ENCODE peak calls at places on chromosome 12, in four cellular contexts. W, Q, S and Z are unnamed samples. For H3K4me1, the result is how much of the 10 kb centered on the place peaks cover.

GRCh38 chr12:131829351-131829794 is 1.2 kb downstream of the MMP17 start:
- DNase-seq in S (no peak), Q (peak), W (no peak), Z (no peak)

GRCh38 chr12:14756331-14757143 is 46.7 kb downstream of the WBP11 start:
- DNase-seq in S (no peak), Q (no peak), W (no peak), Z (no peak)

GRCh38 chr12:44317651-44318126 is 481.8 kb downstream of the TMEM117 start:
- DNase-seq in Q (no peak), W (no peak), S (no peak), Z (no peak)

GRCh38 chr12:124381454-124382207 is 86.7 kb downstream of the RFLNA start:
- DNase-seq in S (peak), W (peak), Q (peak), Z (peak)

GRCh38 chr12:10205251-10205807 is 7.3 kb upstream of the GABARAPL1 start:
- DNase-seq in W (no peak), Q (no peak), S (peak), Z (no peak)

GRCh38 chr12:131443019-131444000 is 267.6 kb upstream of the SFSWAP start:
- DNase-seq in W (no peak), Q (no peak), S (no peak), Z (no peak)

GRCh38 chr12:5242440-5242839 is 189.5 kb upstream of the NTF3 start:
- DNase-seq in Q (no peak), S (no peak), W (no peak), Z (no peak)

GRCh38 chr12:95614384-95614982 is 63.2 kb upstream of the USP44 start:
- DNase-seq in S (no peak), W (peak), Q (no peak), Z (peak)

DNA sequence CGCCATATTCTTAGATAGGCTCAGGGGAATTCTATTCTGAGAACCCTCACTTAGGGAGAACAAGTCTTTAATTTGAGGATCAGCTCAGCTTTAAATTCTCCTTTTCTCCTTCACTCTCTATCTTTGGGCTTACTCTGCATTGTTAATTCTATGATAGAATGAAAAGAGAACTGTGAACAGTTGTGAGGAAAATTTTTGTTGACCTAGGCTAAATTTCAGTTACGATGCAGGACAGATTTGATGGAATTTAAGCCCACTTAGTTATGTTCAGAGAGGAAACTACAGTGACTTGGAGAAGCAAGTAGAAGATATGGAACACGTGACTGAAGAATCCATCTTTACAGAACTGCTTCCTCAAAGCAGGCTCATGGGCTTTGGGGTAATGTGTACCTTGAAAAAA is 82.7 kb downstream of the TBC1D30 start:
- DNase-seq in S (no peak), Q (no peak), W (no peak), Z (no peak)
- TF ChIP-seq CTCF in S (no peak), Q (no peak), W (no peak), Z (no peak)

DNA sequence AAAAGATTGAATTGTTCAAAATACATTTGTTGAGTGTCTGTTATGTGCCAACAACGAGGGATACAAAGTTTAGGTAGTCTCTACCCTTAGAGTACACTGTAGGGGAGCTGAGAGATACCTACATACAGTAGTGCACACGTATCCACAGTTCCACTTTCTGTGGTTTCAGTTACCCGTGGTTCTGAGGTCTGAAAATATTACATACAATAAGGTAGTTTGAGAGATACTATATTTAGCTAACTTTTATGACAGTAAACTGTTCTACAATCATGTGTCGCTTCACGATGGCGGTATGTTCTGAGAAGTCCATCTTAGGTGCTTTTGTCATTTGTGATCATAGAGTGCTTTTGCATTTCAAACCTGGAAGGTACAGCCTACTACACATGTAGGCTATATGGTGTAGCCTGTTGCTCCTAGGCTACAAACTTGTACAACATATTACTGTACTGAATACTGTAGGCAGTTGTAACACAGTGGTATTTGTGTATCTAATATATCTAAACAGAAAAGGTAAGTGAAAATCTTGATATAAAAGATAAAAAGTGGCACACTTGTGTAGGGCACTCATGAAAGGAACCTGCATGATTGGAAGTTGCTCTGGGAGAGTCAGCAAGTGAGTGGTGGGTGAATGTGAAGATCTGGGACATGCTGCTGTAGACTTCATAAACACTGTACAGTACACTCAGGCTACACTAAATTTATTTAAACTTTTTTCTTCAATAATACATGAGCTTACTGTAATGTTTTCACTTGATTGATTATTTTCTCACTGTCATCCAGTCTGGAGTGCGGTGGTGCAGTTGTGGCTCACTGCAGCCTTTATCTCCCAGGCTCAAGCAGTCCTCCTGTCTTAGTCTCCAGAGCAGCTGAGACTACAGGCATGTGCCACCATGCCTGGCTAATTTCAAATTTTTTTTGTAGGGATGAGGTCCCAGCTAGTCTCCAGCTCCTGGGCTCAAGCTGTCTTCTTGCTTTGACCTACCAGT is 4.0 kb downstream of the CPSF6 start:
- DNase-seq in S (no peak), W (no peak), Q (no peak), Z (no peak)
- H3K4me1 ChIP-seq in S (under half), W (half or more), Q (under half), Z (under half)

DNA sequence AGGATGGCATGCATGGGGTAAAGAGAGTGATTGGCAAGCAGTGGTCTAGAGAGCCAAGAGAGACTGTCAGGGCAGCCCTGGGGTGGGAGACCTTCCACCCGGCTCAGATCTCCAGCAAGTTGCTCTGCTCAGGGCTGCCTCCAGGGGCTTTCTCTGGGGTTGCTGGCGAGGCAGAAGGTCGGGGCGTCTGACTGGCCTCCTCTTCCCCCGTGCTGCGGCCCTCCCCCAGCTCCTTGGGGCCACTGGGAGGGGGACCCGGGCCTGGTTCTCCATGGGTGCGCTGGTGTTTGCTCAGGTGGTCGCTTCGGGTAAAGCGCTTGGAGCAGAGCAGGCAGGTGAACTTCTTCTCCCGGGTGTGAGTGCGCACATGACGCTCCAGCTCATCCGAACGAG is 6.6 kb upstream of the AAAS start:
- DNase-seq in S (no peak), W (no peak), Q (no peak), Z (no peak)
- TF ChIP-seq CTCF in S (no peak), W (no peak), Q (no peak), Z (no peak)

GRCh38 chr12:46219892-46220655 is 48.8 kb downstream of the SLC38A1 start:
- DNase-seq in S (peak), W (no peak), Q (peak), Z (no peak)
- H3K4me1 ChIP-seq in S (half or more), W (half or more), Q (under half), Z (under half)

GRCh38 chr12:104736307-104736706 is 221.8 kb downstream of the SLC41A2 start:
- DNase-seq in Q (no peak), W (no peak), S (no peak), Z (no peak)
- TF ChIP-seq CTCF in Q (no peak), W (no peak), S (no peak), Z (no peak)

GRCh38 chr12:62868820-62869219 is 66.1 kb downstream of the PPM1H start:
- DNase-seq in W (no peak), Q (no peak), S (no peak), Z (no peak)
- H3K4me1 ChIP-seq in W (under half), Q (under half), S (under half), Z (under half)